ENCODE peak calls at places on chromosomes 3 and 15, in six cellular contexts. One of them, this sample, is unnamed.

GRCh38 chr3:129701161-129701560 is 94.7 kb upstream of the PLXND1 start:
- DNase-seq in HL-60: no peak
- DNase-seq in heart right ventricle: no peak
- DNase-seq in cardiac muscle cell: no peak
- DNase-seq in psoas muscle: no peak
- DNase-seq in H9: no peak
- DNase-seq in this sample: no peak

GRCh38 chr15:58201536-58201935 is 63.4 kb downstream of the AQP9 start:
- DNase-seq in HL-60: no peak
- DNase-seq in psoas muscle: no peak
- DNase-seq in cardiac muscle cell: no peak
- DNase-seq in heart right ventricle: no peak
- DNase-seq in H9: no peak
- DNase-seq in this sample: no peak

GRCh38 chr3:196694202-196694638 is 17.8 kb downstream of the CEP19 start:
- DNase-seq in psoas muscle: no peak
- DNase-seq in H9: no peak
- DNase-seq in HL-60: no peak
- DNase-seq in heart right ventricle: no peak
- DNase-seq in cardiac muscle cell: no peak
- DNase-seq in this sample: no peak

GRCh38 chr3:107432646-107433045 is 55.4 kb downstream of the CCDC54 start:
- DNase-seq in HL-60: no peak
- DNase-seq in heart right ventricle: no peak
- DNase-seq in cardiac muscle cell: no peak
- DNase-seq in psoas muscle: no peak
- DNase-seq in H9: no peak
- DNase-seq in this sample: no peak

GRCh38 chr15:34993413-34993812 is 5.3 kb upstream of the ZNF770 start:
- DNase-seq in H9: no peak
- DNase-seq in cardiac muscle cell: no peak
- DNase-seq in heart right ventricle: no peak
- DNase-seq in psoas muscle: no peak
- DNase-seq in HL-60: no peak
- DNase-seq in this sample: no peak

GRCh38 chr15:82111918-82112317 is 66.1 kb upstream of the MEX3B start:
- DNase-seq in HL-60: no peak
- DNase-seq in psoas muscle: no peak
- DNase-seq in heart right ventricle: no peak
- DNase-seq in cardiac muscle cell: no peak
- DNase-seq in H9: no peak
- DNase-seq in this sample: no peak

GRCh38 chr3:111762535-111762934 is 96.5 kb upstream of the PHLDB2 start:
- DNase-seq in heart right ventricle: no peak
- DNase-seq in HL-60: no peak
- DNase-seq in psoas muscle: no peak
- DNase-seq in H9: no peak
- DNase-seq in cardiac muscle cell: no peak
- DNase-seq in this sample: no peak

GRCh38 chr3:6799264-6799915 is 61.5 kb upstream of the GRM7 start:
- DNase-seq in HL-60: peak
- DNase-seq in psoas muscle: no peak
- DNase-seq in H9: peak
- DNase-seq in heart right ventricle: peak
- DNase-seq in cardiac muscle cell: peak
- DNase-seq in this sample: no peak

GRCh38 chr3:56590814-56591213 is 33.8 kb downstream of the CCDC66 start:
- DNase-seq in cardiac muscle cell: no peak
- DNase-seq in psoas muscle: no peak
- DNase-seq in HL-60: no peak
- DNase-seq in H9: no peak
- DNase-seq in heart right ventricle: no peak
- DNase-seq in this sample: no peak

GRCh38 chr3:53884623-53885022 is 2.7 kb upstream of the ACTR8 start:
- DNase-seq in cardiac muscle cell: no peak
- DNase-seq in psoas muscle: no peak
- DNase-seq in HL-60: no peak
- DNase-seq in heart right ventricle: no peak
- DNase-seq in H9: no peak
- DNase-seq in this sample: no peak

GRCh38 chr3:133568294-133569014 is 5.0 kb upstream of the CDV3 start:
- DNase-seq in HL-60: no peak
- DNase-seq in heart right ventricle: no peak
- DNase-seq in psoas muscle: no peak
- DNase-seq in H9: no peak
- DNase-seq in cardiac muscle cell: peak
- DNase-seq in this sample: no peak

GRCh38 chr3:19457449-19457848 is 309.1 kb downstream of the KCNH8 start:
- DNase-seq in HL-60: no peak
- DNase-seq in psoas muscle: no peak
- DNase-seq in H9: no peak
- DNase-seq in heart right ventricle: no peak
- DNase-seq in cardiac muscle cell: no peak
- DNase-seq in this sample: no peak

GRCh38 chr3:17939157-17939556 is 196.7 kb upstream of the TBC1D5 start:
- DNase-seq in cardiac muscle cell: no peak
- DNase-seq in heart right ventricle: no peak
- DNase-seq in HL-60: no peak
- DNase-seq in H9: no peak
- DNase-seq in psoas muscle: no peak
- DNase-seq in this sample: no peak

GRCh38 chr15:72271895-72272212 is 500 bp downstream of the PARP6 start:
- DNase-seq in cardiac muscle cell: peak
- DNase-seq in HL-60: no peak
- DNase-seq in psoas muscle: no peak
- DNase-seq in H9: no peak
- DNase-seq in heart right ventricle: no peak
- DNase-seq in this sample: no peak

GRCh38 chr15:96593735-96594134 is 263.2 kb downstream of the NR2F2 start:
- DNase-seq in heart right ventricle: no peak
- DNase-seq in H9: no peak
- DNase-seq in psoas muscle: no peak
- DNase-seq in cardiac muscle cell: no peak
- DNase-seq in HL-60: no peak
- DNase-seq in this sample: no peak

GRCh38 chr3:44012146-44012899 is 229.4 kb upstream of the TOPAZ1 start:
- DNase-seq in H9: no peak
- DNase-seq in psoas muscle: no peak
- DNase-seq in heart right ventricle: no peak
- DNase-seq in cardiac muscle cell: no peak
- DNase-seq in HL-60: no peak
- DNase-seq in this sample: no peak
- TF ChIP-seq CTCF in H9: no peak
- TF ChIP-seq CTCF in psoas muscle: no peak
- TF ChIP-seq CTCF in heart right ventricle: no peak
- TF ChIP-seq CTCF in cardiac muscle cell: no peak
- TF ChIP-seq CTCF in HL-60: no peak
- TF ChIP-seq CTCF in this sample: no peak

GRCh38 chr3:73475175-73475574 is 149.6 kb downstream of the PDZRN3 start:
- DNase-seq in H9: no peak
- DNase-seq in heart right ventricle: no peak
- DNase-seq in psoas muscle: no peak
- DNase-seq in cardiac muscle cell: no peak
- DNase-seq in HL-60: no peak
- DNase-seq in this sample: no peak
- TF ChIP-seq CTCF in H9: no peak
- TF ChIP-seq CTCF in heart right ventricle: no peak
- TF ChIP-seq CTCF in psoas muscle: no peak
- TF ChIP-seq CTCF in cardiac muscle cell: no peak
- TF ChIP-seq CTCF in HL-60: no peak
- TF ChIP-seq CTCF in this sample: no peak

DNA sequence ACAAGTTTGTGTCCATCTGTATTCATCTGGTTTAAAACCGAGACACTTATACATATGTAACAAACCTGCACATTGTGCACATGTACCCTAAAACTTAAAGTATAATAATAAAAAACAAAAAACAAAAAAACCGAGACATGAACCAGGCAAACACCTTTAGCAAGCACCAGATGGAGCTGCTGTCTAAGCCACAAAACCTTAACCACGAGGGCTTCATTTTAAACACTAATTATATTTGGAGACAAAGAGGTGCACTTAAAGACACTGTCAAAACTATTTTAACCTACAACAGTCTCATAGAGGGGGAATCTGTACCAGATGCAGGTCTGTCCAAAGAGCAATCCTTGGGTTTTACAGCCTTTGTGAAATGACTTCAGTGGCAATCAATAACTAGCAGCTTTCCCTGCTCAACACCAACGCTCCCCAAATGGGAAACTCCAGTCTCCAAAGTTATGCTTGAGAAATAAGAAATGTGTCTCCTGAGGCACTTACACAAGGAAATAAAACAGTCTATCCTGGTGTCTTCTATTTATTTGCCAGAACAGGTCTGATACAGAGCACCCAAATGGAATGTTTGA is 115.7 kb upstream of the TSPAN3 start:
- DNase-seq in HL-60: no peak
- DNase-seq in heart right ventricle: no peak
- DNase-seq in psoas muscle: no peak
- DNase-seq in H9: no peak
- DNase-seq in cardiac muscle cell: peak
- DNase-seq in this sample: no peak
- TF ChIP-seq CTCF in HL-60: no peak
- TF ChIP-seq CTCF in heart right ventricle: peak
- TF ChIP-seq CTCF in psoas muscle: peak
- TF ChIP-seq CTCF in H9: peak
- TF ChIP-seq CTCF in cardiac muscle cell: peak
- TF ChIP-seq CTCF in this sample: peak

GRCh38 chr15:36282821-36283220 is 296.6 kb upstream of the CDIN1 start:
- DNase-seq in H9: no peak
- DNase-seq in HL-60: no peak
- DNase-seq in cardiac muscle cell: no peak
- DNase-seq in psoas muscle: no peak
- DNase-seq in heart right ventricle: no peak
- DNase-seq in this sample: no peak

GRCh38 chr15:36275656-36276055 is 303.8 kb upstream of the CDIN1 start:
- DNase-seq in heart right ventricle: no peak
- DNase-seq in psoas muscle: no peak
- DNase-seq in HL-60: no peak
- DNase-seq in cardiac muscle cell: no peak
- DNase-seq in H9: no peak
- DNase-seq in this sample: no peak

GRCh38 chr15:36278219-36278618 is 301.2 kb upstream of the CDIN1 start:
- DNase-seq in H9: peak
- DNase-seq in psoas muscle: no peak
- DNase-seq in HL-60: no peak
- DNase-seq in heart right ventricle: no peak
- DNase-seq in cardiac muscle cell: no peak
- DNase-seq in this sample: no peak
- TF ChIP-seq CTCF in H9: peak
- TF ChIP-seq CTCF in psoas muscle: no peak
- TF ChIP-seq CTCF in HL-60: peak
- TF ChIP-seq CTCF in heart right ventricle: no peak
- TF ChIP-seq CTCF in cardiac muscle cell: peak
- TF ChIP-seq CTCF in this sample: peak

GRCh38 chr3:43733459-43734384 is 43.0 kb downstream of the ABHD5 start:
- DNase-seq in H9: peak
- DNase-seq in psoas muscle: peak
- DNase-seq in heart right ventricle: peak
- DNase-seq in cardiac muscle cell: no peak
- DNase-seq in HL-60: no peak
- DNase-seq in this sample: no peak
- TF ChIP-seq CTCF in H9: peak
- TF ChIP-seq CTCF in psoas muscle: no peak
- TF ChIP-seq CTCF in heart right ventricle: peak
- TF ChIP-seq CTCF in cardiac muscle cell: no peak
- TF ChIP-seq CTCF in HL-60: no peak
- TF ChIP-seq CTCF in this sample: no peak

GRCh38 chr3:114043205-114043604 is 13.1 kb downstream of the CCDC191 start:
- DNase-seq in cardiac muscle cell: no peak
- DNase-seq in heart right ventricle: no peak
- DNase-seq in HL-60: no peak
- DNase-seq in H9: no peak
- DNase-seq in psoas muscle: no peak
- DNase-seq in this sample: no peak
- TF ChIP-seq CTCF in cardiac muscle cell: no peak
- TF ChIP-seq CTCF in heart right ventricle: no peak
- TF ChIP-seq CTCF in HL-60: no peak
- TF ChIP-seq CTCF in H9: no peak
- TF ChIP-seq CTCF in psoas muscle: no peak
- TF ChIP-seq CTCF in this sample: no peak

DNA sequence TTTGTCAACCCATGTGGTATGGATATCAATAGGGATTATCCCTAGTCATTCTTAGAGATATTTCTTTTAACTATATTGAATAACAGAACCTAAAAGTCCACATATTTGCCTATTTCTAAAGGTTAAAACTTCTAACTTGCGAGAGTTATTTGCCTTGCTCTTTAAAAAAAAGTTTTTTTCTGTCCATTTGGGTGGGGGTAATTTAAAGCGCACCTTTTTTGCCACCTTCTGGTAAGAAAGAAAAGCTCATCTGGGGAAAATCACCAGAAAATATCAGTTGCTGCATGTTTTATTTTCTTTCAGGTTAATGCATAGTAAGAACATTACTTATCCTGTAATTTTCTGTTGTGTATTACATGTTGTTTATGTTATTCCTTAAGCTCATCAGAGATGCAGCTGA is 242.0 kb upstream of the GOLGA6L4 start:
- DNase-seq in psoas muscle: no peak
- DNase-seq in H9: no peak
- DNase-seq in heart right ventricle: no peak
- DNase-seq in cardiac muscle cell: no peak
- DNase-seq in HL-60: no peak
- DNase-seq in this sample: no peak
- TF ChIP-seq CTCF in psoas muscle: no peak
- TF ChIP-seq CTCF in H9: peak
- TF ChIP-seq CTCF in heart right ventricle: no peak
- TF ChIP-seq CTCF in cardiac muscle cell: peak
- TF ChIP-seq CTCF in HL-60: no peak
- TF ChIP-seq CTCF in this sample: no peak

DNA sequence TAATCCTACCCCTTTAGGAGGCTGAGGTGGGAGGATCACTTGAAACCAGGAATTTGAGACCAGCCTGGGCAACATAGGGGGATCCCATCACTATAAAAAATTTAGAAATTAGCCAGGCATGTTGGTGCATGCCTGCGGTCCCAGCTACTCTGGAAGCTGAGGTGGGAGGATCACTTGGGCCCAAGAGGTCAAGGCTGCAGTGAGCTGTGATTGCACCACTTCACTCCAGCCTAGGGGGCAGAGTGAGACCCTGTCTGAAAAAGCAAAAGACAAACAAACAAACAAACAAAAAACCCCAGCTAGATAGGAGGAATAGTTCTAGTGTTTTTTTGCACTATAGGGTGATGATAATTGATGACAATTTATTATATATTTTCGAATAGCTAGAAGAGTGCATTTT is 70.6 kb upstream of the CHRNB4 start:
- DNase-seq in cardiac muscle cell: no peak
- DNase-seq in heart right ventricle: no peak
- DNase-seq in HL-60: no peak
- DNase-seq in psoas muscle: no peak
- DNase-seq in H9: no peak
- DNase-seq in this sample: no peak
- TF ChIP-seq CTCF in cardiac muscle cell: no peak
- TF ChIP-seq CTCF in heart right ventricle: no peak
- TF ChIP-seq CTCF in HL-60: no peak
- TF ChIP-seq CTCF in psoas muscle: no peak
- TF ChIP-seq CTCF in H9: peak
- TF ChIP-seq CTCF in this sample: no peak

This sample was measured in chondrocyte.